ENCODE peak calls at places on chromosomes 2 and 18, in four cellular contexts. T, E, B and I are unnamed samples.

GRCh38 chr18:29123706-29124530 is 947.0 kb upstream of the CDH2 start:
- DNase-seq in T (no peak), E (no peak), B (no peak), I (no peak)

GRCh38 chr2:210630904-210631560 is 74.6 kb downstream of the CPS1 start:
- DNase-seq in T (no peak), B (no peak), E (no peak), I (no peak)

GRCh38 chr18:79616651-79617518 is 62.7 kb upstream of the CTDP1 start:
- DNase-seq in B (no peak), T (no peak), E (no peak), I (no peak)

GRCh38 chr2:112301171-112301584 is 25.8 kb downstream of the ZC3H6 start:
- DNase-seq in T (no peak), B (no peak), E (no peak), I (no peak)

GRCh38 chr2:240876475-240877251 is 8.0 kb downstream of the AGXT start:
- DNase-seq in E (no peak), T (no peak), B (no peak), I (no peak)

GRCh38 chr2:108320326-108320932 is 31.7 kb downstream of the SULT1C2 start:
- DNase-seq in T (no peak), B (no peak), E (no peak), I (no peak)

GRCh38 chr2:216292886-216293291 is 79.4 kb downstream of the MARCHF4 start:
- DNase-seq in E (no peak), T (no peak), B (peak), I (no peak)

GRCh38 chr2:158482594-158482993 is 25.8 kb downstream of the PKP4 start:
- DNase-seq in E (no peak), B (no peak), T (no peak), I (no peak)

GRCh38 chr2:177772529-177772928 is 300.0 kb downstream of the PDE11A start:
- DNase-seq in T (no peak), E (no peak), B (peak), I (no peak)

GRCh38 chr2:238418196-238418998 is 8.3 kb upstream of the ASB1 start:
- DNase-seq in B (no peak), T (no peak), E (no peak), I (no peak)

GRCh38 chr2:163703386-163703785 is 32.4 kb downstream of the FIGN start:
- DNase-seq in B (no peak), T (no peak), E (no peak), I (no peak)

GRCh38 chr18:70384181-70384790 is 95.4 kb downstream of the SOCS6 start:
- DNase-seq in E (no peak), B (no peak), T (no peak), I (no peak)

GRCh38 chr18:70385474-70385873 is 96.6 kb downstream of the SOCS6 start:
- DNase-seq in T (no peak), B (peak), E (no peak), I (no peak)

GRCh38 chr18:70380915-70381896 is 92.4 kb downstream of the SOCS6 start:
- DNase-seq in T (peak), E (no peak), B (peak), I (no peak)

GRCh38 chr18:70382992-70383717 is 94.3 kb downstream of the SOCS6 start:
- DNase-seq in B (no peak), T (no peak), E (no peak), I (no peak)

GRCh38 chr18:70382032-70382431 is 93.2 kb downstream of the SOCS6 start:
- DNase-seq in B (no peak), E (no peak), T (no peak), I (no peak)
- TF ChIP-seq SPI1 in B (no peak), E (no peak), T (no peak), I (no peak)

GRCh38 chr2:187658952-187659525 is 104.8 kb upstream of the TFPI start:
- DNase-seq in T (no peak), E (no peak), B (peak), I (no peak)
- TF ChIP-seq SPI1 in T (no peak), E (no peak), B (peak), I (peak)

GRCh38 chr2:64987963-64988419 is 1.2 kb upstream of the SLC1A4 start:
- DNase-seq in B (no peak), T (no peak), E (peak), I (peak)
- TF ChIP-seq SPI1 in B (no peak), T (peak), E (no peak), I (peak)

GRCh38 chr2:71793965-71794364 is 340.6 kb downstream of the DYSF start:
- DNase-seq in B (no peak), T (no peak), E (no peak), I (no peak)
- TF ChIP-seq SPI1 in B (no peak), T (no peak), E (no peak), I (no peak)

GRCh38 chr2:96580771-96581170 is 44.2 kb downstream of the ARID5A start:
- DNase-seq in B (peak), T (no peak), E (no peak), I (no peak)
- TF ChIP-seq SPI1 in B (no peak), T (no peak), E (no peak), I (no peak)

DNA sequence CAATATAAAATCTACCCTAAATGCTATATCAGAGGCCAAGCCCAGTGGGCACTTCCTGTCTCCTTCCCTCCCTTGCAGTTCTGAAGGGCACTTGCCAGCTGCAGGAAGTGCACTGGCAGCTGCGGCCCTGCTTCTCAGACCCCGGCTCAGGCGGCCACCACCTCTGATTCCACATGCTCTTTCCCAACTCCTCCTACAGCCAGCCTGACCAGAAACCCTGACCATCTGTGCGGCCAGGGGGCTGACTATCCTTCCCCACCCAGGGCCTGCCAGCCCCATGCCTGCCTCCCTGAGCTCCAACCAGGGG is 88.6 kb downstream of the ZBTB7C start:
- DNase-seq in T (no peak), E (no peak), B (no peak), I (no peak)
- TF ChIP-seq SPI1 in T (no peak), E (no peak), B (no peak), I (no peak)

GRCh38 chr2:100451734-100452133 is 18.5 kb upstream of the NMS start:
- DNase-seq in T (no peak), B (no peak), E (no peak), I (no peak)
- TF ChIP-seq SPI1 in T (no peak), B (no peak), E (no peak), I (no peak)